ENCODE peak calls at places on chromosomes 13 and 19, in eight cellular contexts. S is A549, Q is HFFc6, L is lower lobe of right lung, E is left ventricle myocardium inferior, T is H9, D is B cell, X is foreskin fibroblast. I is an unnamed sample.
A peak's percentile ranks its signal among the peaks of the same experiment; 100 is the strongest.

GRCh38 chr19:54616840-54617560 is 13.3 kb upstream of the LILRB1 start:
- DNase-seq in S (no peak), Q (no peak), L (no peak), E (no peak), T (no peak), D (no peak), X (no peak), I (no peak)

GRCh38 chr13:108742681-108743080 is 113.3 kb downstream of the MYO16 start:
- DNase-seq in S (no peak), Q (no peak), L (no peak), E (no peak), T (no peak), D (no peak), X (no peak), I (no peak)

GRCh38 chr19:18593367-18594095 is 4.9 kb downstream of the REX1BD start:
- DNase-seq in S (no peak), Q (no peak), L (no peak), E (no peak), T (peak; percentile 78), D (no peak), X (no peak), I (no peak)

GRCh38 chr13:29362849-29363604 is 232.5 kb downstream of the SLC7A1 start:
- DNase-seq in S (peak; percentile 41), Q (peak; percentile 29), L (no peak), E (no peak), T (peak; percentile 81), D (peak; percentile 64), X (peak; percentile 25), I (peak; percentile 45)

GRCh38 chr19:55259540-55260210 is 858 bp upstream of the PPP6R1 start:
- DNase-seq in S (no peak), Q (no peak), L (peak; percentile 61), E (no peak), T (no peak), D (no peak), X (no peak), I (no peak)

GRCh38 chr19:3365447-3366103 is 808 bp upstream of the NFIC start:
- DNase-seq in S (no peak), Q (peak; percentile 55), L (peak; percentile 82), E (peak; percentile 75), T (peak; percentile 27), D (peak; percentile 46), X (peak; percentile 64), I (peak; percentile 29)

GRCh38 chr19:18340990-18341868 is 831 bp downstream of the PGPEP1 start:
- DNase-seq in S (no peak), Q (peak; percentile 39), L (peak; percentile 73), E (peak; percentile 48), T (peak; percentile 52), D (peak; percentile 82), X (peak; percentile 50), I (peak; percentile 53)

GRCh38 chr13:21242236-21242635 is 65.8 kb downstream of the MRPL57 start:
- DNase-seq in S (no peak), Q (no peak), L (no peak), E (no peak), T (peak; percentile 76), D (no peak), X (no peak), I (no peak)

GRCh38 chr19:5292843-5293606 is 47.6 kb downstream of the PTPRS start:
- DNase-seq in S (peak; percentile 77), Q (peak; percentile 74), L (peak; percentile 54), E (peak; percentile 64), T (peak; percentile 86), D (peak; percentile 94), X (peak; percentile 72), I (peak; percentile 51)

GRCh38 chr19:8017808-8018207 is 12.4 kb upstream of the ELAVL1 start:
- DNase-seq in S (no peak), Q (no peak), L (peak; percentile 58), E (no peak), T (no peak), D (peak; percentile 69), X (no peak), I (no peak)

GRCh38 chr13:26628706-26629105 is 71.2 kb downstream of the WASF3 start:
- DNase-seq in S (no peak), Q (peak; percentile 45), L (no peak), E (no peak), T (peak; percentile 42), D (no peak), X (no peak), I (peak; percentile 6)
- TF ChIP-seq CTCF in S (no peak), Q (peak; percentile 55), L (no peak), E (no peak), T (peak; percentile 48), D (no peak), X (peak; percentile 6), I (no peak)

GRCh38 chr13:112869202-112870061 is 99.6 kb upstream of the MCF2L start:
- DNase-seq in S (no peak), Q (no peak), L (no peak), E (no peak), T (no peak), D (no peak), X (peak; percentile 13), I (no peak)
- TF ChIP-seq CTCF in S (no peak), Q (no peak), L (no peak), E (no peak), T (no peak), D (no peak), X (no peak), I (no peak)

GRCh38 chr19:10113964-10114650 is 2.6 kb downstream of the P2RY11 start:
- DNase-seq in S (no peak), Q (no peak), L (no peak), E (no peak), T (no peak), D (peak; percentile 10), X (no peak), I (no peak)
- TF ChIP-seq CTCF in S (no peak), Q (no peak), L (no peak), E (no peak), T (no peak), D (no peak), X (no peak), I (no peak)

GRCh38 chr13:110089815-110090214 is 217.1 kb downstream of the COL4A1 start:
- DNase-seq in S (no peak), Q (no peak), L (no peak), E (no peak), T (no peak), D (no peak), X (no peak), I (no peak)
- TF ChIP-seq CTCF in S (no peak), Q (peak; percentile 73), L (no peak), E (peak; percentile 38), T (peak; percentile 55), D (no peak), X (peak; percentile 6), I (no peak)

GRCh38 chr19:44003461-44004134 is 841 bp downstream of the ZNF230 start:
- DNase-seq in S (peak; percentile 37), Q (no peak), L (peak; percentile 45), E (no peak), T (no peak), D (no peak), X (peak; percentile 24), I (peak; percentile 20)
- TF ChIP-seq CTCF in S (no peak), Q (peak; percentile 27), L (no peak), E (no peak), T (no peak), D (peak; percentile 24), X (no peak), I (no peak)

GRCh38 chr13:34943675-34944634 is 1.9 kb downstream of the NBEA start:
- DNase-seq in S (no peak), Q (no peak), L (no peak), E (no peak), T (no peak), D (no peak), X (no peak), I (no peak)

GRCh38 chr13:34941835-34942731 is at the start of gene NBEA:
- DNase-seq in S (peak; percentile 39), Q (peak; percentile 42), L (peak; percentile 77), E (peak; percentile 77), T (peak; percentile 85), D (peak; percentile 86), X (peak; percentile 56), I (peak; percentile 91)

GRCh38 chr13:34941436-34941834 is 635 bp upstream of the NBEA start:
- DNase-seq in S (peak; percentile 4), Q (no peak), L (no peak), E (no peak), T (no peak), D (peak; percentile 8), X (no peak), I (no peak)

GRCh38 chr13:34939771-34940170 is 2.3 kb upstream of the NBEA start:
- DNase-seq in S (no peak), Q (no peak), L (no peak), E (no peak), T (no peak), D (no peak), X (no peak), I (no peak)

GRCh38 chr13:34942732-34943674 is 933 bp downstream of the NBEA start:
- DNase-seq in S (peak; percentile 4), Q (no peak), L (peak; percentile 58), E (peak; percentile 24), T (peak; percentile 68), D (peak; percentile 17), X (no peak), I (peak; percentile 53)
- TF ChIP-seq CTCF in S (no peak), Q (no peak), L (no peak), E (no peak), T (peak; percentile 11), D (no peak), X (no peak), I (no peak)

GRCh38 chr19:48332662-48333466 is 7.5 kb downstream of the EMP3 start:
- DNase-seq in S (peak; percentile 99), Q (peak; percentile 93), L (peak; percentile 96), E (peak; percentile 87), T (peak; percentile 94), D (peak; percentile 88), X (peak; percentile 93), I (peak; percentile 93)
- TF ChIP-seq CTCF in S (no peak), Q (no peak), L (no peak), E (no peak), T (no peak), D (no peak), X (no peak), I (no peak)

I was measured in Calu3.